ENCODE peak calls at places on chromosome 13, in nine cellular contexts. One of them, this sample, is unnamed.

GRCh38 chr13:102772042-102772425 is 1.6 kb downstream of the TEX30 start:
- DNase-seq in astrocyte of the cerebellum: no peak
- DNase-seq in RWPE1: no peak
- DNase-seq in gastrocnemius medialis: no peak
- DNase-seq in left ventricle myocardium inferior: no peak
- DNase-seq in OCI-LY7: no peak
- DNase-seq in thoracic aorta: no peak
- DNase-seq in neural crest cell: no peak
- DNase-seq in tibial artery: no peak
- DNase-seq in this sample: no peak

GRCh38 chr13:93529961-93530360 is 303.4 kb downstream of the GPC6 start:
- DNase-seq in astrocyte of the cerebellum: no peak
- DNase-seq in RWPE1: no peak
- DNase-seq in gastrocnemius medialis: no peak
- DNase-seq in left ventricle myocardium inferior: no peak
- DNase-seq in OCI-LY7: no peak
- DNase-seq in thoracic aorta: no peak
- DNase-seq in neural crest cell: no peak
- DNase-seq in tibial artery: no peak
- DNase-seq in this sample: no peak

GRCh38 chr13:52158629-52159158 is 703 bp downstream of the NEK3 start:
- DNase-seq in astrocyte of the cerebellum: peak
- DNase-seq in RWPE1: peak
- DNase-seq in gastrocnemius medialis: no peak
- DNase-seq in left ventricle myocardium inferior: peak
- DNase-seq in OCI-LY7: no peak
- DNase-seq in thoracic aorta: no peak
- DNase-seq in neural crest cell: no peak
- DNase-seq in tibial artery: peak
- DNase-seq in this sample: no peak

GRCh38 chr13:47455581-47455980 is 545.5 kb downstream of the SUCLA2 start:
- DNase-seq in astrocyte of the cerebellum: no peak
- DNase-seq in RWPE1: no peak
- DNase-seq in gastrocnemius medialis: no peak
- DNase-seq in left ventricle myocardium inferior: no peak
- DNase-seq in OCI-LY7: no peak
- DNase-seq in thoracic aorta: no peak
- DNase-seq in neural crest cell: no peak
- DNase-seq in tibial artery: no peak
- DNase-seq in this sample: no peak

GRCh38 chr13:44306401-44307192 is 67.0 kb upstream of the SERP2 start:
- DNase-seq in astrocyte of the cerebellum: peak
- DNase-seq in RWPE1: peak
- DNase-seq in gastrocnemius medialis: no peak
- DNase-seq in left ventricle myocardium inferior: peak
- DNase-seq in OCI-LY7: no peak
- DNase-seq in thoracic aorta: no peak
- DNase-seq in neural crest cell: peak
- DNase-seq in tibial artery: peak
- DNase-seq in this sample: peak

GRCh38 chr13:97564929-97565328 is 131.0 kb downstream of the RAP2A start:
- DNase-seq in astrocyte of the cerebellum: no peak
- DNase-seq in RWPE1: no peak
- DNase-seq in gastrocnemius medialis: no peak
- DNase-seq in left ventricle myocardium inferior: no peak
- DNase-seq in OCI-LY7: no peak
- DNase-seq in thoracic aorta: no peak
- DNase-seq in neural crest cell: no peak
- DNase-seq in tibial artery: no peak
- DNase-seq in this sample: no peak

GRCh38 chr13:41315466-41316047 is 4.5 kb downstream of the NAA16 start:
- DNase-seq in astrocyte of the cerebellum: no peak
- DNase-seq in RWPE1: no peak
- DNase-seq in gastrocnemius medialis: no peak
- DNase-seq in left ventricle myocardium inferior: no peak
- DNase-seq in OCI-LY7: no peak
- DNase-seq in thoracic aorta: no peak
- DNase-seq in neural crest cell: no peak
- DNase-seq in tibial artery: no peak
- DNase-seq in this sample: peak

GRCh38 chr13:36418022-36418805 is 14.1 kb upstream of the CCNA1 start:
- DNase-seq in astrocyte of the cerebellum: peak
- DNase-seq in RWPE1: no peak
- DNase-seq in gastrocnemius medialis: no peak
- DNase-seq in left ventricle myocardium inferior: no peak
- DNase-seq in OCI-LY7: no peak
- DNase-seq in thoracic aorta: no peak
- DNase-seq in neural crest cell: no peak
- DNase-seq in tibial artery: no peak
- DNase-seq in this sample: no peak

GRCh38 chr13:50812242-50812641 is 31.2 kb downstream of the DLEU7 start:
- DNase-seq in astrocyte of the cerebellum: no peak
- DNase-seq in RWPE1: no peak
- DNase-seq in gastrocnemius medialis: no peak
- DNase-seq in left ventricle myocardium inferior: no peak
- DNase-seq in OCI-LY7: no peak
- DNase-seq in thoracic aorta: no peak
- DNase-seq in neural crest cell: no peak
- DNase-seq in tibial artery: no peak
- DNase-seq in this sample: no peak

GRCh38 chr13:49777746-49778614 is 14.5 kb downstream of the KPNA3 start:
- DNase-seq in astrocyte of the cerebellum: no peak
- DNase-seq in RWPE1: no peak
- DNase-seq in gastrocnemius medialis: no peak
- DNase-seq in left ventricle myocardium inferior: no peak
- DNase-seq in OCI-LY7: no peak
- DNase-seq in thoracic aorta: no peak
- DNase-seq in neural crest cell: no peak
- DNase-seq in tibial artery: no peak
- DNase-seq in this sample: no peak

GRCh38 chr13:25901460-25902376 is 150.1 kb downstream of the SHISA2 start:
- DNase-seq in astrocyte of the cerebellum: peak
- DNase-seq in RWPE1: peak
- DNase-seq in gastrocnemius medialis: no peak
- DNase-seq in left ventricle myocardium inferior: no peak
- DNase-seq in OCI-LY7: peak
- DNase-seq in thoracic aorta: no peak
- DNase-seq in neural crest cell: no peak
- DNase-seq in tibial artery: no peak
- DNase-seq in this sample: no peak

GRCh38 chr13:48233097-48233885 is at the start of gene ITM2B:
- DNase-seq in astrocyte of the cerebellum: no peak
- DNase-seq in RWPE1: peak
- DNase-seq in gastrocnemius medialis: peak
- DNase-seq in left ventricle myocardium inferior: peak
- DNase-seq in OCI-LY7: peak
- DNase-seq in thoracic aorta: no peak
- DNase-seq in neural crest cell: peak
- DNase-seq in tibial artery: peak
- DNase-seq in this sample: no peak

GRCh38 chr13:25169356-25169755 is 2.7 kb downstream of the AMER2 start:
- DNase-seq in astrocyte of the cerebellum: no peak
- DNase-seq in RWPE1: no peak
- DNase-seq in gastrocnemius medialis: no peak
- DNase-seq in left ventricle myocardium inferior: no peak
- DNase-seq in OCI-LY7: no peak
- DNase-seq in thoracic aorta: no peak
- DNase-seq in neural crest cell: no peak
- DNase-seq in tibial artery: no peak
- DNase-seq in this sample: no peak

GRCh38 chr13:22162889-22163288 is 492.0 kb downstream of the FGF9 start:
- DNase-seq in astrocyte of the cerebellum: no peak
- DNase-seq in RWPE1: no peak
- DNase-seq in gastrocnemius medialis: no peak
- DNase-seq in left ventricle myocardium inferior: no peak
- DNase-seq in OCI-LY7: no peak
- DNase-seq in thoracic aorta: no peak
- DNase-seq in neural crest cell: no peak
- DNase-seq in tibial artery: no peak
- DNase-seq in this sample: no peak

GRCh38 chr13:112444001-112444311 is 67.8 kb downstream of the SPACA7 start:
- DNase-seq in astrocyte of the cerebellum: peak
- DNase-seq in RWPE1: peak
- DNase-seq in gastrocnemius medialis: no peak
- DNase-seq in left ventricle myocardium inferior: peak
- DNase-seq in OCI-LY7: peak
- DNase-seq in thoracic aorta: no peak
- DNase-seq in neural crest cell: peak
- DNase-seq in tibial artery: peak
- DNase-seq in this sample: peak
- TF ChIP-seq CTCF in astrocyte of the cerebellum: peak
- TF ChIP-seq CTCF in RWPE1: peak
- TF ChIP-seq CTCF in gastrocnemius medialis: peak
- TF ChIP-seq CTCF in left ventricle myocardium inferior: peak
- TF ChIP-seq CTCF in OCI-LY7: peak
- TF ChIP-seq CTCF in thoracic aorta: peak
- TF ChIP-seq CTCF in neural crest cell: peak
- TF ChIP-seq CTCF in tibial artery: peak
- TF ChIP-seq CTCF in this sample: peak

GRCh38 chr13:110291286-110291685 is 15.7 kb downstream of the COL4A1 start:
- DNase-seq in astrocyte of the cerebellum: no peak
- DNase-seq in RWPE1: no peak
- DNase-seq in gastrocnemius medialis: no peak
- DNase-seq in left ventricle myocardium inferior: no peak
- DNase-seq in OCI-LY7: no peak
- DNase-seq in thoracic aorta: no peak
- DNase-seq in neural crest cell: no peak
- DNase-seq in tibial artery: no peak
- DNase-seq in this sample: no peak

GRCh38 chr13:110290811-110291210 is 16.1 kb downstream of the COL4A1 start:
- DNase-seq in astrocyte of the cerebellum: no peak
- DNase-seq in RWPE1: no peak
- DNase-seq in gastrocnemius medialis: no peak
- DNase-seq in left ventricle myocardium inferior: no peak
- DNase-seq in OCI-LY7: no peak
- DNase-seq in thoracic aorta: no peak
- DNase-seq in neural crest cell: no peak
- DNase-seq in tibial artery: no peak
- DNase-seq in this sample: no peak

GRCh38 chr13:110289174-110289573 is 17.8 kb downstream of the COL4A1 start:
- DNase-seq in astrocyte of the cerebellum: no peak
- DNase-seq in RWPE1: no peak
- DNase-seq in gastrocnemius medialis: no peak
- DNase-seq in left ventricle myocardium inferior: no peak
- DNase-seq in OCI-LY7: no peak
- DNase-seq in thoracic aorta: no peak
- DNase-seq in neural crest cell: no peak
- DNase-seq in tibial artery: no peak
- DNase-seq in this sample: no peak

GRCh38 chr13:110290153-110290552 is 16.8 kb downstream of the COL4A1 start:
- DNase-seq in astrocyte of the cerebellum: no peak
- DNase-seq in RWPE1: no peak
- DNase-seq in gastrocnemius medialis: no peak
- DNase-seq in left ventricle myocardium inferior: no peak
- DNase-seq in OCI-LY7: no peak
- DNase-seq in thoracic aorta: no peak
- DNase-seq in neural crest cell: no peak
- DNase-seq in tibial artery: no peak
- DNase-seq in this sample: no peak

DNA sequence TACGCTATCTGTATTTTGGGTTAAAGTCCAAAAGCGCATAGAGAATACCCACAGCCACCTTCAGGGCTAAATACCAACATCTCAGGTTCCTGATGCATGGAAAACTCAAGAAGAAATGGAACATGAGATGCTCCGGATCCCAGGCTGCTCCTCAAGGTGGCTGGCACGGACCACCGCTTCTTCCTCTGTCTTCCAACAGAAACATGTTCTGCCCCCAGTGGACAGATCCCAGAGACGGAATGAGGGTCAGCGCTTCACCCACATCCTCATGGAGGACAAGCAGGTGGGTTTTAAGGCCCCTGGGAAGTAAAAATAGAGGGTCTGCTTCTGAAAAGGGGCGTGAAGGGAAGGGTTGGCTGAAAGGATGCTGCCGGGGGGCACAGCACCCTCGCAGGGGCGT is 17.3 kb downstream of the COL4A1 start:
- DNase-seq in astrocyte of the cerebellum: no peak
- DNase-seq in RWPE1: no peak
- DNase-seq in gastrocnemius medialis: no peak
- DNase-seq in left ventricle myocardium inferior: no peak
- DNase-seq in OCI-LY7: no peak
- DNase-seq in thoracic aorta: no peak
- DNase-seq in neural crest cell: no peak
- DNase-seq in tibial artery: no peak
- DNase-seq in this sample: no peak
- TF ChIP-seq CTCF in astrocyte of the cerebellum: no peak
- TF ChIP-seq CTCF in RWPE1: no peak
- TF ChIP-seq CTCF in gastrocnemius medialis: no peak
- TF ChIP-seq CTCF in left ventricle myocardium inferior: no peak
- TF ChIP-seq CTCF in OCI-LY7: no peak
- TF ChIP-seq CTCF in thoracic aorta: no peak
- TF ChIP-seq CTCF in neural crest cell: no peak
- TF ChIP-seq CTCF in tibial artery: no peak
- TF ChIP-seq CTCF in this sample: no peak

GRCh38 chr13:31967155-31967554 is 64.4 kb upstream of the FRY start:
- DNase-seq in astrocyte of the cerebellum: no peak
- DNase-seq in RWPE1: no peak
- DNase-seq in gastrocnemius medialis: no peak
- DNase-seq in left ventricle myocardium inferior: no peak
- DNase-seq in OCI-LY7: peak
- DNase-seq in thoracic aorta: no peak
- DNase-seq in neural crest cell: no peak
- DNase-seq in tibial artery: no peak
- DNase-seq in this sample: no peak
- TF ChIP-seq CTCF in astrocyte of the cerebellum: no peak
- TF ChIP-seq CTCF in RWPE1: peak
- TF ChIP-seq CTCF in gastrocnemius medialis: no peak
- TF ChIP-seq CTCF in left ventricle myocardium inferior: peak
- TF ChIP-seq CTCF in OCI-LY7: peak
- TF ChIP-seq CTCF in thoracic aorta: peak
- TF ChIP-seq CTCF in neural crest cell: peak
- TF ChIP-seq CTCF in tibial artery: no peak
- TF ChIP-seq CTCF in this sample: no peak

GRCh38 chr13:29996316-29996715 is 145.9 kb upstream of the UBL3 start:
- DNase-seq in astrocyte of the cerebellum: no peak
- DNase-seq in RWPE1: no peak
- DNase-seq in gastrocnemius medialis: no peak
- DNase-seq in left ventricle myocardium inferior: no peak
- DNase-seq in OCI-LY7: no peak
- DNase-seq in thoracic aorta: no peak
- DNase-seq in neural crest cell: no peak
- DNase-seq in tibial artery: no peak
- DNase-seq in this sample: no peak

GRCh38 chr13:29994911-29995601 is 144.6 kb upstream of the UBL3 start:
- DNase-seq in astrocyte of the cerebellum: no peak
- DNase-seq in RWPE1: no peak
- DNase-seq in gastrocnemius medialis: no peak
- DNase-seq in left ventricle myocardium inferior: no peak
- DNase-seq in OCI-LY7: no peak
- DNase-seq in thoracic aorta: no peak
- DNase-seq in neural crest cell: no peak
- DNase-seq in tibial artery: peak
- DNase-seq in this sample: no peak

GRCh38 chr13:29993716-29994488 is 143.5 kb upstream of the UBL3 start:
- DNase-seq in astrocyte of the cerebellum: no peak
- DNase-seq in RWPE1: no peak
- DNase-seq in gastrocnemius medialis: no peak
- DNase-seq in left ventricle myocardium inferior: no peak
- DNase-seq in OCI-LY7: no peak
- DNase-seq in thoracic aorta: no peak
- DNase-seq in neural crest cell: no peak
- DNase-seq in tibial artery: no peak
- DNase-seq in this sample: no peak

GRCh38 chr13:29991343-29991742 is 140.9 kb upstream of the UBL3 start:
- DNase-seq in astrocyte of the cerebellum: peak
- DNase-seq in RWPE1: peak
- DNase-seq in gastrocnemius medialis: no peak
- DNase-seq in left ventricle myocardium inferior: no peak
- DNase-seq in OCI-LY7: no peak
- DNase-seq in thoracic aorta: no peak
- DNase-seq in neural crest cell: no peak
- DNase-seq in tibial artery: no peak
- DNase-seq in this sample: peak

GRCh38 chr13:29993196-29993595 is 142.8 kb upstream of the UBL3 start:
- DNase-seq in astrocyte of the cerebellum: no peak
- DNase-seq in RWPE1: no peak
- DNase-seq in gastrocnemius medialis: no peak
- DNase-seq in left ventricle myocardium inferior: no peak
- DNase-seq in OCI-LY7: no peak
- DNase-seq in thoracic aorta: no peak
- DNase-seq in neural crest cell: no peak
- DNase-seq in tibial artery: no peak
- DNase-seq in this sample: no peak
- TF ChIP-seq CTCF in astrocyte of the cerebellum: peak
- TF ChIP-seq CTCF in RWPE1: no peak
- TF ChIP-seq CTCF in gastrocnemius medialis: no peak
- TF ChIP-seq CTCF in left ventricle myocardium inferior: no peak
- TF ChIP-seq CTCF in OCI-LY7: peak
- TF ChIP-seq CTCF in thoracic aorta: no peak
- TF ChIP-seq CTCF in neural crest cell: no peak
- TF ChIP-seq CTCF in tibial artery: no peak
- TF ChIP-seq CTCF in this sample: no peak

This sample was measured in AG09319.